ENCODE peak calls at places on chromosomes 12 and 14, in four cellular contexts. M, A, I and G are unnamed samples.
A peak's percentile ranks its signal among the peaks of the same experiment; 100 is the strongest.

GRCh38 chr14:92513204-92513965 is at the start of gene RIN3:
- DNase-seq in M (no peak), A (peak; percentile 69), I (peak; percentile 79), G (no peak)

GRCh38 chr14:50037837-50038236 is 78.5 kb downstream of the VCPKMT start:
- DNase-seq in M (no peak), A (no peak), I (no peak), G (no peak)

GRCh38 chr12:109685574-109686447 is 27.8 kb upstream of the FAM222A start:
- DNase-seq in M (no peak), A (no peak), I (peak; percentile 9), G (no peak)

GRCh38 chr14:72521045-72521444 is 372.9 kb downstream of the DPF3 start:
- DNase-seq in M (no peak), A (no peak), I (no peak), G (no peak)

GRCh38 chr12:49292729-49293055 is 2.3 kb upstream of the PRPH start:
- DNase-seq in M (no peak), A (no peak), I (no peak), G (no peak)

GRCh38 chr12:94555687-94556086 is 94.7 kb downstream of the TMCC3 start:
- DNase-seq in M (no peak), A (no peak), I (no peak), G (no peak)

GRCh38 chr12:10361084-10361483 is 28.8 kb downstream of the KLRK1 start:
- DNase-seq in M (no peak), A (no peak), I (no peak), G (no peak)

GRCh38 chr12:69570000-69570516 is 15.2 kb upstream of the CCT2 start:
- DNase-seq in M (no peak), A (no peak), I (no peak), G (no peak)

GRCh38 chr14:37697489-37698121 is 102.2 kb downstream of the TTC6 start:
- DNase-seq in M (no peak), A (no peak), I (no peak), G (no peak)

GRCh38 chr14:100791995-100792394 is 33.9 kb upstream of the MEG3 start:
- DNase-seq in M (no peak), A (no peak), I (no peak), G (no peak)

GRCh38 chr12:109759076-109759420 is 45.4 kb downstream of the FAM222A start:
- DNase-seq in M (no peak), A (no peak), I (no peak), G (no peak)

GRCh38 chr12:105296116-105297095 is 34.1 kb upstream of the C12orf75 start:
- DNase-seq in M (no peak), A (no peak), I (no peak), G (no peak)

GRCh38 chr14:103275000-103275399 is 59.0 kb upstream of the EIF5 start:
- DNase-seq in M (no peak), A (no peak), I (no peak), G (no peak)

GRCh38 chr12:130013771-130014484 is 110.1 kb upstream of the TMEM132D start:
- DNase-seq in M (no peak), A (no peak), I (peak; percentile 96), G (no peak)

GRCh38 chr12:87413784-87414183 is 615.4 kb downstream of the C12orf50 start:
- DNase-seq in M (no peak), A (no peak), I (no peak), G (no peak)

GRCh38 chr12:132566551-132567131 is 43.7 kb downstream of the LRCOL1 start:
- DNase-seq in M (no peak), A (no peak), I (no peak), G (no peak)

GRCh38 chr14:95106966-95107365 is 50.4 kb downstream of the DICER1 start:
- DNase-seq in M (no peak), A (no peak), I (no peak), G (no peak)

GRCh38 chr14:98501836-98502235 is 770.2 kb downstream of the BCL11B start:
- DNase-seq in M (no peak), A (no peak), I (no peak), G (no peak)

GRCh38 chr12:118059645-118060275 is 1.2 kb downstream of the WSB2 start:
- DNase-seq in M (no peak), A (no peak), I (no peak), G (no peak)

GRCh38 chr14:24794906-24795305 is 160.9 kb upstream of the GZMB start:
- DNase-seq in M (no peak), A (no peak), I (no peak), G (no peak)

GRCh38 chr12:4212845-4213244 is 60.7 kb upstream of the CCND2 start:
- DNase-seq in M (no peak), A (no peak), I (no peak), G (no peak)

GRCh38 chr14:92412912-92413311 is 89.9 kb downstream of the SLC24A4 start:
- DNase-seq in M (no peak), A (no peak), I (no peak), G (no peak)

GRCh38 chr12:96228566-96229248 is 34.5 kb downstream of the ELK3 start:
- DNase-seq in M (no peak), A (no peak), I (no peak), G (no peak)

GRCh38 chr14:50319293-50319692 is 7.2 kb downstream of the DMAC2L start:
- DNase-seq in M (no peak), A (no peak), I (no peak), G (no peak)

GRCh38 chr14:103422981-103423600 is 37.9 kb downstream of the MARK3 start:
- DNase-seq in M (no peak), A (no peak), I (no peak), G (no peak)

GRCh38 chr12:132343294-132343972 is 14.0 kb upstream of the GALNT9 start:
- DNase-seq in M (no peak), A (no peak), I (no peak), G (no peak)

GRCh38 chr12:109501299-109501698 is 23.9 kb downstream of the UBE3B start:
- DNase-seq in M (no peak), A (no peak), I (no peak), G (no peak)

GRCh38 chr14:100591453-100592371 is 4.5 kb upstream of the BEGAIN start:
- DNase-seq in M (no peak), A (peak; percentile 11), I (peak; percentile 76), G (no peak)

GRCh38 chr12:111010061-111010460 is 89.7 kb upstream of the MYL2 start:
- DNase-seq in M (no peak), A (no peak), I (no peak), G (no peak)

GRCh38 chr14:61750708-61751474 is 11.3 kb upstream of the SNAPC1 start:
- DNase-seq in M (peak; percentile 86), A (peak; percentile 91), I (peak; percentile 95), G (peak; percentile 93)

GRCh38 chr14:50425816-50426215 is 29.1 kb upstream of the CDKL1 start:
- DNase-seq in M (no peak), A (no peak), I (no peak), G (no peak)

GRCh38 chr14:84493779-84494178 is 1036.2 kb upstream of the FLRT2 start:
- DNase-seq in M (no peak), A (no peak), I (no peak), G (no peak)

GRCh38 chr12:92597997-92598396 is 104.8 kb upstream of the PLEKHG7 start:
- DNase-seq in M (no peak), A (no peak), I (no peak), G (no peak)

GRCh38 chr12:24586293-24586692 is 362.6 kb downstream of the BCAT1 start:
- DNase-seq in M (no peak), A (no peak), I (no peak), G (no peak)

GRCh38 chr14:36450550-36450949 is 69.5 kb downstream of the NKX2-1 start:
- DNase-seq in M (no peak), A (no peak), I (no peak), G (no peak)

GRCh38 chr12:85575115-85576096 is 260.8 kb downstream of the RASSF9 start:
- DNase-seq in M (peak; percentile 2), A (peak; percentile 39), I (no peak), G (no peak)

GRCh38 chr14:43898709-43899108 is 608.4 kb downstream of the FSCB start:
- DNase-seq in M (no peak), A (no peak), I (no peak), G (no peak)

GRCh38 chr14:101862177-101862576 is 100.7 kb downstream of the PPP2R5C start:
- DNase-seq in M (no peak), A (no peak), I (no peak), G (peak; percentile 55)

GRCh38 chr12:4353785-4354208 is 25.7 kb downstream of the FGF23 start:
- DNase-seq in M (no peak), A (no peak), I (no peak), G (no peak)